ENCODE peak calls at places on chromosome 16, in four cellular contexts. W, S, Z and M are unnamed samples.

GRCh38 chr16:50834701-50835100 is 92.8 kb downstream of the CYLD start:
- DNase-seq in Z (no peak), S (no peak), W (no peak), M (no peak)

GRCh38 chr16:21950782-21951521 is 2.2 kb upstream of the UQCRC2 start:
- DNase-seq in Z (peak; percentile 1), S (peak; percentile 23), W (no peak), M (peak; percentile 35)

GRCh38 chr16:52492789-52493357 is 54.1 kb downstream of the TOX3 start:
- DNase-seq in Z (no peak), W (no peak), S (no peak), M (no peak)

GRCh38 chr16:9053006-9053601 is 38.3 kb upstream of the HAPSTR1 start:
- DNase-seq in S (peak; percentile 26), W (no peak), Z (no peak), M (no peak)

GRCh38 chr16:66476328-66477027 is 49.4 kb downstream of the BEAN1 start:
- DNase-seq in S (peak; percentile 16), W (no peak), Z (no peak), M (no peak)

GRCh38 chr16:57384248-57385070 is 12.2 kb downstream of the CX3CL1 start:
- DNase-seq in Z (no peak), S (peak; percentile 54), W (peak; percentile 76), M (peak; percentile 11)

GRCh38 chr16:85027349-85027967 is at the start of gene KIAA0513:
- DNase-seq in Z (peak; percentile 66), S (peak; percentile 86), W (peak; percentile 96), M (peak; percentile 78)

GRCh38 chr16:80500116-80500859 is 40.5 kb upstream of the DYNLRB2 start:
- DNase-seq in Z (no peak), S (no peak), W (no peak), M (no peak)

GRCh38 chr16:57025941-57026777 is 36.8 kb downstream of the NLRC5 start:
- DNase-seq in W (no peak), Z (no peak), S (peak; percentile 39), M (no peak)

GRCh38 chr16:17937003-17937402 is 399.5 kb downstream of the NPIPA8 start:
- DNase-seq in Z (no peak), W (no peak), S (no peak), M (no peak)

GRCh38 chr16:4064950-4065352 is 51.3 kb downstream of the ADCY9 start:
- DNase-seq in W (no peak), Z (no peak), S (no peak), M (peak; percentile 42)

GRCh38 chr16:31352344-31353115 is 2.4 kb upstream of the ITGAX start:
- DNase-seq in S (peak; percentile 88), Z (no peak), W (no peak), M (peak; percentile 81)

GRCh38 chr16:80231888-80232287 is 308.9 kb upstream of the DYNLRB2 start:
- DNase-seq in S (no peak), W (no peak), Z (no peak), M (no peak)

GRCh38 chr16:769201-769769 is 8.8 kb downstream of the MSLN start:
- DNase-seq in W (no peak), Z (no peak), S (no peak), M (no peak)

GRCh38 chr16:89581861-89582563 is 6.5 kb downstream of the CPNE7 start:
- DNase-seq in Z (no peak), W (no peak), S (no peak), M (no peak)

GRCh38 chr16:69157189-69157588 is 24.7 kb downstream of the UTP4 start:
- DNase-seq in S (no peak), W (no peak), Z (no peak), M (no peak)

GRCh38 chr16:17416461-17417221 is 54.1 kb downstream of the XYLT1 start:
- DNase-seq in W (peak; percentile 61), S (peak; percentile 90), Z (no peak), M (peak; percentile 62)